ENCODE peak calls at places on chromosome 15, in nine cellular contexts. I, H, M, Z, F, E, S, T and O are unnamed samples.

GRCh38 chr15:60569596-60569995 is 90.7 kb upstream of the ICE2 start:
- DNase-seq in H (no peak), I (no peak), T (no peak), F (no peak), E (no peak), M (no peak), S (no peak), Z (no peak), O (no peak)

GRCh38 chr15:60363024-60363674 is 34.6 kb downstream of the ANXA2 start:
- DNase-seq in M (no peak), F (no peak), E (no peak), S (no peak), T (no peak), Z (no peak), H (no peak), I (no peak), O (no peak)

GRCh38 chr15:58931985-58932384 is 1.5 kb downstream of the SLTM start:
- DNase-seq in Z (no peak), H (no peak), M (no peak), E (no peak), I (peak), T (no peak), S (peak), F (peak), O (peak)

GRCh38 chr15:41105348-41106334 is 10.4 kb downstream of the INO80 start:
- DNase-seq in I (no peak), T (no peak), E (no peak), H (no peak), M (no peak), Z (no peak), S (peak), F (peak), O (no peak)

GRCh38 chr15:35320158-35320780 is 225.7 kb downstream of the DPH6 start:
- DNase-seq in Z (no peak), F (no peak), M (no peak), T (no peak), E (no peak), I (no peak), H (no peak), S (no peak), O (no peak)

GRCh38 chr15:68566377-68566954 is 12.3 kb upstream of the CORO2B start:
- DNase-seq in Z (no peak), S (no peak), T (no peak), E (no peak), M (no peak), F (no peak), H (no peak), I (no peak), O (no peak)

GRCh38 chr15:29805043-29805707 is 17.1 kb downstream of the TJP1 start:
- DNase-seq in T (no peak), Z (no peak), I (peak), S (peak), F (peak), E (no peak), H (no peak), M (no peak), O (peak)

GRCh38 chr15:101053261-101053660 is 134.1 kb downstream of the LRRK1 start:
- DNase-seq in H (no peak), S (no peak), E (no peak), Z (no peak), M (peak), I (no peak), T (peak), F (no peak), O (peak)

GRCh38 chr15:82530606-82531379 is 9.5 kb downstream of the RPS17 start:
- DNase-seq in F (peak), Z (peak), S (peak), T (peak), E (no peak), H (no peak), I (peak), M (peak), O (peak)

GRCh38 chr15:57881972-57882371 is 175.5 kb downstream of the POLR2M start:
- DNase-seq in I (no peak), H (no peak), E (no peak), M (no peak), T (no peak), F (no peak), Z (no peak), S (no peak), O (no peak)

GRCh38 chr15:75036269-75036668 is 12.9 kb downstream of the PPCDC start:
- DNase-seq in F (peak), E (peak), T (no peak), H (no peak), Z (no peak), I (peak), M (no peak), S (peak), O (peak)

GRCh38 chr15:26889298-26889898 is 22.5 kb downstream of the GABRA5 start:
- DNase-seq in E (peak), F (peak), Z (peak), T (no peak), H (peak), I (peak), M (peak), S (peak), O (peak)